ENCODE peak calls at places on chromosomes 16 and 17, in four cellular contexts. One of them, this sample, is unnamed.

GRCh38 chr17:82547981-82548380 is 28.4 kb downstream of the FOXK2 start:
- DNase-seq in GM12891: no peak
- DNase-seq in lower leg skin: no peak
- DNase-seq in HCT116: no peak
- DNase-seq in this sample: no peak

GRCh38 chr16:9091867-9092281 is 430 bp downstream of the HAPSTR1 start:
- DNase-seq in GM12891: peak
- DNase-seq in lower leg skin: peak
- DNase-seq in HCT116: no peak
- DNase-seq in this sample: peak

GRCh38 chr16:51290886-51291285 is 139.8 kb upstream of the SALL1 start:
- DNase-seq in GM12891: no peak
- DNase-seq in lower leg skin: no peak
- DNase-seq in HCT116: no peak
- DNase-seq in this sample: no peak

GRCh38 chr16:24478401-24478800 is 61.0 kb upstream of the RBBP6 start:
- DNase-seq in GM12891: no peak
- DNase-seq in lower leg skin: peak
- DNase-seq in HCT116: no peak
- DNase-seq in this sample: no peak

GRCh38 chr17:46983782-46984181 is 4.7 kb upstream of the RPRML start:
- DNase-seq in GM12891: no peak
- DNase-seq in lower leg skin: no peak
- DNase-seq in HCT116: no peak
- DNase-seq in this sample: no peak

GRCh38 chr17:34760931-34761500 is 181.6 kb downstream of the TMEM132E start:
- DNase-seq in GM12891: no peak
- DNase-seq in lower leg skin: peak
- DNase-seq in HCT116: no peak
- DNase-seq in this sample: no peak

GRCh38 chr17:882827-883585 is 96.6 kb downstream of the NXN start:
- DNase-seq in GM12891: no peak
- DNase-seq in lower leg skin: no peak
- DNase-seq in HCT116: no peak
- DNase-seq in this sample: no peak

GRCh38 chr16:89187337-89188063 is 12.8 kb downstream of the SLC22A31 start:
- DNase-seq in GM12891: no peak
- DNase-seq in lower leg skin: no peak
- DNase-seq in HCT116: no peak
- DNase-seq in this sample: no peak

GRCh38 chr16:1282275-1282995 is 26.6 kb downstream of the TPSD1 start:
- DNase-seq in GM12891: no peak
- DNase-seq in lower leg skin: no peak
- DNase-seq in HCT116: no peak
- DNase-seq in this sample: no peak

GRCh38 chr17:18111330-18111971 is 2.9 kb downstream of the MYO15A start:
- DNase-seq in GM12891: no peak
- DNase-seq in lower leg skin: no peak
- DNase-seq in HCT116: no peak
- DNase-seq in this sample: no peak

GRCh38 chr16:49589721-49590120 is 216.1 kb downstream of the C16orf78 start:
- DNase-seq in GM12891: no peak
- DNase-seq in lower leg skin: peak
- DNase-seq in HCT116: no peak
- DNase-seq in this sample: no peak

GRCh38 chr17:77318491-77319210 is 177.9 kb downstream of the SEC14L1 start:
- DNase-seq in GM12891: no peak
- DNase-seq in lower leg skin: peak
- DNase-seq in HCT116: no peak
- DNase-seq in this sample: no peak

GRCh38 chr17:15954222-15954621 is 9.3 kb downstream of the ADORA2B start:
- DNase-seq in GM12891: no peak
- DNase-seq in lower leg skin: no peak
- DNase-seq in HCT116: peak
- DNase-seq in this sample: peak

GRCh38 chr17:21127508-21128077 is 829 bp downstream of the DHRS7B start:
- DNase-seq in GM12891: no peak
- DNase-seq in lower leg skin: no peak
- DNase-seq in HCT116: no peak
- DNase-seq in this sample: no peak

GRCh38 chr17:68248886-68249872 is 1.3 kb downstream of the AMZ2 start:
- DNase-seq in GM12891: no peak
- DNase-seq in lower leg skin: no peak
- DNase-seq in HCT116: no peak
- DNase-seq in this sample: no peak

GRCh38 chr16:69110406-69110805 is 5.0 kb downstream of the HAS3 start:
- DNase-seq in GM12891: no peak
- DNase-seq in lower leg skin: no peak
- DNase-seq in HCT116: no peak
- DNase-seq in this sample: no peak

GRCh38 chr16:30063893-30064745 is 1.4 kb upstream of the ALDOA start:
- DNase-seq in GM12891: peak
- DNase-seq in lower leg skin: peak
- DNase-seq in HCT116: no peak
- DNase-seq in this sample: no peak

GRCh38 chr17:37187262-37187661 is 188.5 kb upstream of the C17orf78 start:
- DNase-seq in GM12891: no peak
- DNase-seq in lower leg skin: no peak
- DNase-seq in HCT116: no peak
- DNase-seq in this sample: no peak

GRCh38 chr16:813204-813915 is 12.8 kb upstream of the GNG13 start:
- DNase-seq in GM12891: peak
- DNase-seq in lower leg skin: no peak
- DNase-seq in HCT116: no peak
- DNase-seq in this sample: no peak

GRCh38 chr16:65294154-65294553 is 172.3 kb upstream of the CDH11 start:
- DNase-seq in GM12891: no peak
- DNase-seq in lower leg skin: no peak
- DNase-seq in HCT116: no peak
- DNase-seq in this sample: no peak

GRCh38 chr16:1674751-1675664 is 3.1 kb upstream of the JPT2 start:
- DNase-seq in GM12891: no peak
- DNase-seq in lower leg skin: no peak
- DNase-seq in HCT116: no peak
- DNase-seq in this sample: peak

GRCh38 chr17:82050152-82050760 is 1.4 kb downstream of the RFNG start:
- DNase-seq in GM12891: no peak
- DNase-seq in lower leg skin: no peak
- DNase-seq in HCT116: no peak
- DNase-seq in this sample: no peak

GRCh38 chr17:80311216-80311827 is 50.7 kb downstream of the RNF213 start:
- DNase-seq in GM12891: no peak
- DNase-seq in lower leg skin: peak
- DNase-seq in HCT116: no peak
- DNase-seq in this sample: no peak

GRCh38 chr17:69246726-69247375 is 18.2 kb upstream of the ABCA10 start:
- DNase-seq in GM12891: no peak
- DNase-seq in lower leg skin: no peak
- DNase-seq in HCT116: peak
- DNase-seq in this sample: no peak

GRCh38 chr17:44334315-44335181 is 9.9 kb upstream of the SLC25A39 start:
- DNase-seq in GM12891: no peak
- DNase-seq in lower leg skin: no peak
- DNase-seq in HCT116: no peak
- DNase-seq in this sample: no peak

DNA sequence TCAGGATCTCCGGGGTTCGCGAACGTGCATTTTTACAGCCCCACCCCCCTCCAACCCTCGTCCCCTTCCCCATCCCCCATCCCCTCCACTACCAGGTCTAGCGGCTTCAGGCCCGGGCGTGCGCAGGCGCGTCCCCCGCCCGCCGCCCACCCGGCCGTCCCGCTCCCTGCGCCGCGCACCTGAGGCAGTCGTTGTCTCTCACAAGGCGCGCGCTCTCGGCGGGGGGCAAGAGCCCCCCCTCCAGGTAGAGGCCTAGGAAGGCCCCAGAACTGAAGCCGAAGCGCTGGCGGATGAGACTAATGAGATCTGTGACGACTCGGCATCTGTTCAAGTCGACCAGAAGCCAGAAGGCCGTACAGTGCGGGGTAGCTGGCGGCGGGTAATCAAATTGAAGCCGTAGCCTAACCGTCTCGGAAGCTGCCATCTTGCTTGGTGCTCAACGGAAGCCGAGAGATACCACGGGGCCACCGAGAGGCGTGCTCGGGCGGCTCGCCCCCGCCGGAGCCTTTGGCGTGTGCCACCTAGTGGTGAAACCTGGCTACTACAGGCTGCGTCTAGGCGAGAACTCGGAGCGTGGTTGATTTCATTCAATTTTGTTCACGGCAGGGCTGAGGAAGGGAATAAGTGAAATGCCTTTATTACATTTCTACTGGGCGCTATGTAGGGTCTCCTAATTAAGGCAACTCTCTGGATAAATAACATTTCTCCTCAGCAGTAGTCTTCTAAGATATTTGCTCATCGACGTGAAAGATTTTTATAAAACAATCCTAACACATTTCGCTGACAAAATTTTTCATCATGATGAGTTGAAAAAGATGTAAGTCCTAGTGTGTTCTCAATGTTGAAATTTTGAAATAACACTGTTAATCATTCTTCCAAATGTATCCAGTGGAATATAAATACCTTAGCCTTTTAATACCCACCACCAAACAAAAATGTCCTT is at the start of gene COIL:
- DNase-seq in GM12891: peak
- DNase-seq in lower leg skin: peak
- DNase-seq in HCT116: peak
- DNase-seq in this sample: peak
- TF ChIP-seq POLR2A in GM12891: peak
- TF ChIP-seq POLR2A in lower leg skin: no peak
- TF ChIP-seq POLR2A in HCT116: peak
- TF ChIP-seq POLR2A in this sample: peak

GRCh38 chr16:84777435-84777834 is 42.4 kb upstream of the CRISPLD2 start:
- DNase-seq in GM12891: no peak
- DNase-seq in lower leg skin: peak
- DNase-seq in HCT116: no peak
- DNase-seq in this sample: no peak

GRCh38 chr16:84782841-84783240 is 36.9 kb upstream of the CRISPLD2 start:
- DNase-seq in GM12891: no peak
- DNase-seq in lower leg skin: no peak
- DNase-seq in HCT116: no peak
- DNase-seq in this sample: no peak

GRCh38 chr16:84780063-84780462 is 39.7 kb upstream of the CRISPLD2 start:
- DNase-seq in GM12891: no peak
- DNase-seq in lower leg skin: peak
- DNase-seq in HCT116: no peak
- DNase-seq in this sample: no peak

GRCh38 chr16:84778720-84779119 is 41.1 kb upstream of the CRISPLD2 start:
- DNase-seq in GM12891: no peak
- DNase-seq in lower leg skin: peak
- DNase-seq in HCT116: no peak
- DNase-seq in this sample: no peak

GRCh38 chr16:84780977-84781376 is 38.8 kb upstream of the CRISPLD2 start:
- DNase-seq in GM12891: no peak
- DNase-seq in lower leg skin: no peak
- DNase-seq in HCT116: no peak
- DNase-seq in this sample: no peak
- TF ChIP-seq POLR2A in GM12891: no peak
- TF ChIP-seq POLR2A in lower leg skin: no peak
- TF ChIP-seq POLR2A in HCT116: no peak
- TF ChIP-seq POLR2A in this sample: no peak

DNA sequence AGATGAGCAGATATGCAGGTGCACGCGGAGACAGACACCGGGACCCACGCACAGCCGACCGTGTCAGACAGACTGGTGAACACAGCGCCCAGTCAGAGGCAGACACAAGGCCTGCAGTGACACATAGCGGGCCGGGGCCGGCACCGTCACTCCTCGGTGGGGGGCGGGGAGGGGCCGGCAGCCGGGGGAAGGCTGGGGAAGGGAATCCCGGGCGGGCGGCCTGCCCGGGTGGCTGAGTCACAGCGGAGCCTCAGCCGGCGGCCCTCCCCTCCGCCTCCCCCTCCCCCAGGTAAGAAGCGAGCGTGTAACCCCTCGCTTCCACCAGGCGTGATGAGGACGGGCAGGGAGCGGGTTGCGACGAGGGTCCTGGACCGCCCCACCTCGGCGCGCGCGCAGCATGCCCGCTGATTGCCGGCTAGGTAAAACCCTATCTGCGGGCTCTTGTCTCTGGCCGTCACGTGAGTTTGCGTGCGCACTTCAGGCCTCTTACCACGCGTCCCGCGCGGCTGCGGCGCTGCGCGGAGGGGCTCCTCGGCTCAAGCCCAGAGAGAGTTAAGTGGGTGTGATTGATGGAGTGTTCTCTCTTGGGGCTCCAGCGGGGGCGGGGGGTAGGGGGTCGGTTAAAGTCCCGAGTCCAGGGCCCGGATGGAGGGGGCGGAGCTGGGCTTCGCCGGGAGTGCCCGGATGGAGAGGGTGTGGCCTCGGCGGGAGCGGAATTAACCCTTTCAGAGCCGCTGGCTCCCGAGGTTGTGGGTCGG is 7.8 kb downstream of the KDM6B start:
- DNase-seq in GM12891: peak
- DNase-seq in lower leg skin: peak
- DNase-seq in HCT116: peak
- DNase-seq in this sample: peak
- TF ChIP-seq POLR2A in GM12891: no peak
- TF ChIP-seq POLR2A in lower leg skin: no peak
- TF ChIP-seq POLR2A in HCT116: peak
- TF ChIP-seq POLR2A in this sample: peak

DNA sequence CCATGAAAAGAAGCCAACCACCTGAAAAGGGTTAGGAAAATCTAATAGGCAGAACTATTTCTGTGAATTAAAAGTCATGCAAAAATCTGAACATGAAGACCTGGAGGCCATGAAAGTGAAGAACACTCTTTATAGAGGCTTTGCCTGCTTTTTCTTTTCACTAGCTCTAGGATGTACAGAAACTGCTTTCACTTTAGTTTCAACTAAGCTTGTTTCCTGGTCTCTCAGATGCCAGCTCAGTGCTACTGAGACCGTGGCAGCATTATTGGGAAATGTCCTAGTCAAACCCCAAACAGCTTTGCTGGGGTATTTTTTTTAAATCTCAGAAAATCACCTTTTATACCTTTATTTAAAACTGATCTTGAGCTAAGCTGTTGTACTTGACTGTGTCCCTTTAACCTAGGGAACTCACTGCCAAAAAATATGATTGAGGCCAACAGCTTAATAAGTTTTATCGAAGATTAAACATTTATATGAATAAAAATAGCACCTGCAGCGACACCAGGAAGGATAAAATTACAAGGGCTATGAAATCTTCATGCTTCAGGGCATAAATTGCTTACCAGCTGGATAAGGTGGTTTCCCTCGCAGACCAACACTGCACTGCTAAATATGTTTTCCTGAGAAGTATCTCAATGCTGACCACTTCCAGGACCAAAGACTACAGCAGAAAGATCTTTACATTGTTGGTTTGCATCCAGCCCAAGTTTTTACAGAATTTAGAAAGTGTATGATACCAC is 621.8 kb upstream of the ZFHX3 start:
- DNase-seq in GM12891: no peak
- DNase-seq in lower leg skin: no peak
- DNase-seq in HCT116: no peak
- DNase-seq in this sample: no peak
- TF ChIP-seq POLR2A in GM12891: no peak
- TF ChIP-seq POLR2A in lower leg skin: no peak
- TF ChIP-seq POLR2A in HCT116: no peak
- TF ChIP-seq POLR2A in this sample: no peak

This sample was measured in H54.